ENCODE peak calls at places on chromosomes 3 and 15, in nine cellular contexts. One of them, this sample, is unnamed.

GRCh38 chr3:59839283-59839682 is 789.5 kb upstream of the CFAP20DC start:
- DNase-seq in GM12865: no peak
- DNase-seq in foreskin fibroblast: peak
- DNase-seq in stimulated activated CD8-positive, alpha-beta memory T cell treated with anti-CD3 and anti-CD28 coated beads, Interleukin-12 subunit alpha, Interleukin-12 subunit beta, amount 100 ng/mL, for 4 hours: no peak
- DNase-seq in WERI-Rb-1: no peak
- DNase-seq in cardiac fibroblast: peak
- DNase-seq in progenitor cell of endocrine pancreas: no peak
- DNase-seq in fibroblast of mammary gland: peak
- DNase-seq in T-cell: no peak
- DNase-seq in this sample: no peak

GRCh38 chr3:125381743-125382142 is 6.6 kb upstream of the ZNF148 start:
- DNase-seq in GM12865: peak
- DNase-seq in stimulated activated CD8-positive, alpha-beta memory T cell treated with anti-CD3 and anti-CD28 coated beads, Interleukin-12 subunit alpha, Interleukin-12 subunit beta, amount 100 ng/mL, for 4 hours: no peak
- DNase-seq in cardiac fibroblast: peak
- DNase-seq in T-cell: peak
- DNase-seq in WERI-Rb-1: no peak
- DNase-seq in fibroblast of mammary gland: peak
- DNase-seq in foreskin fibroblast: no peak
- DNase-seq in progenitor cell of endocrine pancreas: no peak
- DNase-seq in this sample: peak

GRCh38 chr3:158974905-158975304 is 173.1 kb downstream of the MFSD1 start:
- DNase-seq in T-cell: no peak
- DNase-seq in foreskin fibroblast: no peak
- DNase-seq in cardiac fibroblast: no peak
- DNase-seq in progenitor cell of endocrine pancreas: no peak
- DNase-seq in WERI-Rb-1: no peak
- DNase-seq in fibroblast of mammary gland: no peak
- DNase-seq in GM12865: no peak
- DNase-seq in stimulated activated CD8-positive, alpha-beta memory T cell treated with anti-CD3 and anti-CD28 coated beads, Interleukin-12 subunit alpha, Interleukin-12 subunit beta, amount 100 ng/mL, for 4 hours: no peak
- DNase-seq in this sample: no peak

GRCh38 chr3:112811150-112811884 is 35.3 kb downstream of the CD200R1L start:
- DNase-seq in foreskin fibroblast: peak
- DNase-seq in GM12865: no peak
- DNase-seq in fibroblast of mammary gland: peak
- DNase-seq in T-cell: no peak
- DNase-seq in progenitor cell of endocrine pancreas: no peak
- DNase-seq in stimulated activated CD8-positive, alpha-beta memory T cell treated with anti-CD3 and anti-CD28 coated beads, Interleukin-12 subunit alpha, Interleukin-12 subunit beta, amount 100 ng/mL, for 4 hours: no peak
- DNase-seq in WERI-Rb-1: no peak
- DNase-seq in cardiac fibroblast: peak
- DNase-seq in this sample: no peak

GRCh38 chr15:40344631-40345120 is 3.9 kb upstream of the CCDC9B start:
- DNase-seq in cardiac fibroblast: peak
- DNase-seq in stimulated activated CD8-positive, alpha-beta memory T cell treated with anti-CD3 and anti-CD28 coated beads, Interleukin-12 subunit alpha, Interleukin-12 subunit beta, amount 100 ng/mL, for 4 hours: peak
- DNase-seq in fibroblast of mammary gland: peak
- DNase-seq in foreskin fibroblast: peak
- DNase-seq in GM12865: peak
- DNase-seq in T-cell: peak
- DNase-seq in WERI-Rb-1: peak
- DNase-seq in progenitor cell of endocrine pancreas: no peak
- DNase-seq in this sample: peak

GRCh38 chr3:56189486-56189985 is 278.7 kb downstream of the ERC2 start:
- DNase-seq in GM12865: no peak
- DNase-seq in foreskin fibroblast: no peak
- DNase-seq in fibroblast of mammary gland: no peak
- DNase-seq in WERI-Rb-1: no peak
- DNase-seq in T-cell: no peak
- DNase-seq in stimulated activated CD8-positive, alpha-beta memory T cell treated with anti-CD3 and anti-CD28 coated beads, Interleukin-12 subunit alpha, Interleukin-12 subunit beta, amount 100 ng/mL, for 4 hours: no peak
- DNase-seq in progenitor cell of endocrine pancreas: no peak
- DNase-seq in cardiac fibroblast: no peak
- DNase-seq in this sample: no peak

GRCh38 chr15:44726568-44727461 is 9.5 kb upstream of the TRIM69 start:
- DNase-seq in fibroblast of mammary gland: peak
- DNase-seq in cardiac fibroblast: peak
- DNase-seq in T-cell: peak
- DNase-seq in stimulated activated CD8-positive, alpha-beta memory T cell treated with anti-CD3 and anti-CD28 coated beads, Interleukin-12 subunit alpha, Interleukin-12 subunit beta, amount 100 ng/mL, for 4 hours: no peak
- DNase-seq in foreskin fibroblast: peak
- DNase-seq in WERI-Rb-1: no peak
- DNase-seq in GM12865: peak
- DNase-seq in progenitor cell of endocrine pancreas: no peak
- DNase-seq in this sample: peak

GRCh38 chr15:85854345-85855097 is 59.8 kb upstream of the KLHL25 start:
- DNase-seq in cardiac fibroblast: peak
- DNase-seq in progenitor cell of endocrine pancreas: peak
- DNase-seq in WERI-Rb-1: peak
- DNase-seq in foreskin fibroblast: peak
- DNase-seq in T-cell: peak
- DNase-seq in fibroblast of mammary gland: peak
- DNase-seq in stimulated activated CD8-positive, alpha-beta memory T cell treated with anti-CD3 and anti-CD28 coated beads, Interleukin-12 subunit alpha, Interleukin-12 subunit beta, amount 100 ng/mL, for 4 hours: no peak
- DNase-seq in GM12865: peak
- DNase-seq in this sample: peak

GRCh38 chr3:73637042-73637441 is 12.3 kb upstream of the PDZRN3 start:
- DNase-seq in T-cell: no peak
- DNase-seq in fibroblast of mammary gland: peak
- DNase-seq in foreskin fibroblast: peak
- DNase-seq in stimulated activated CD8-positive, alpha-beta memory T cell treated with anti-CD3 and anti-CD28 coated beads, Interleukin-12 subunit alpha, Interleukin-12 subunit beta, amount 100 ng/mL, for 4 hours: no peak
- DNase-seq in cardiac fibroblast: peak
- DNase-seq in progenitor cell of endocrine pancreas: no peak
- DNase-seq in GM12865: no peak
- DNase-seq in WERI-Rb-1: no peak
- DNase-seq in this sample: no peak

GRCh38 chr3:150237490-150237889 is 170.6 kb upstream of the TSC22D2 start:
- DNase-seq in fibroblast of mammary gland: peak
- DNase-seq in GM12865: no peak
- DNase-seq in stimulated activated CD8-positive, alpha-beta memory T cell treated with anti-CD3 and anti-CD28 coated beads, Interleukin-12 subunit alpha, Interleukin-12 subunit beta, amount 100 ng/mL, for 4 hours: no peak
- DNase-seq in progenitor cell of endocrine pancreas: no peak
- DNase-seq in cardiac fibroblast: peak
- DNase-seq in T-cell: no peak
- DNase-seq in foreskin fibroblast: peak
- DNase-seq in WERI-Rb-1: no peak
- DNase-seq in this sample: no peak

GRCh38 chr3:48997714-48998637 is 7.9 kb downstream of the P4HTM start:
- DNase-seq in WERI-Rb-1: no peak
- DNase-seq in foreskin fibroblast: no peak
- DNase-seq in fibroblast of mammary gland: no peak
- DNase-seq in progenitor cell of endocrine pancreas: no peak
- DNase-seq in T-cell: no peak
- DNase-seq in stimulated activated CD8-positive, alpha-beta memory T cell treated with anti-CD3 and anti-CD28 coated beads, Interleukin-12 subunit alpha, Interleukin-12 subunit beta, amount 100 ng/mL, for 4 hours: no peak
- DNase-seq in GM12865: no peak
- DNase-seq in cardiac fibroblast: no peak
- DNase-seq in this sample: no peak

GRCh38 chr15:91704343-91704742 is 149.2 kb upstream of the SLCO3A1 start:
- DNase-seq in progenitor cell of endocrine pancreas: no peak
- DNase-seq in GM12865: no peak
- DNase-seq in cardiac fibroblast: no peak
- DNase-seq in T-cell: no peak
- DNase-seq in WERI-Rb-1: no peak
- DNase-seq in foreskin fibroblast: no peak
- DNase-seq in fibroblast of mammary gland: no peak
- DNase-seq in stimulated activated CD8-positive, alpha-beta memory T cell treated with anti-CD3 and anti-CD28 coated beads, Interleukin-12 subunit alpha, Interleukin-12 subunit beta, amount 100 ng/mL, for 4 hours: no peak
- DNase-seq in this sample: no peak

GRCh38 chr3:184354121-184354728 is 7.2 kb downstream of the CLCN2 start:
- DNase-seq in stimulated activated CD8-positive, alpha-beta memory T cell treated with anti-CD3 and anti-CD28 coated beads, Interleukin-12 subunit alpha, Interleukin-12 subunit beta, amount 100 ng/mL, for 4 hours: no peak
- DNase-seq in WERI-Rb-1: peak
- DNase-seq in T-cell: peak
- DNase-seq in GM12865: peak
- DNase-seq in foreskin fibroblast: no peak
- DNase-seq in cardiac fibroblast: no peak
- DNase-seq in progenitor cell of endocrine pancreas: peak
- DNase-seq in fibroblast of mammary gland: no peak
- DNase-seq in this sample: peak

GRCh38 chr3:126781889-126782491 is 78.0 kb downstream of the CHCHD6 start:
- DNase-seq in T-cell: no peak
- DNase-seq in WERI-Rb-1: no peak
- DNase-seq in GM12865: no peak
- DNase-seq in fibroblast of mammary gland: peak
- DNase-seq in foreskin fibroblast: peak
- DNase-seq in stimulated activated CD8-positive, alpha-beta memory T cell treated with anti-CD3 and anti-CD28 coated beads, Interleukin-12 subunit alpha, Interleukin-12 subunit beta, amount 100 ng/mL, for 4 hours: no peak
- DNase-seq in progenitor cell of endocrine pancreas: no peak
- DNase-seq in cardiac fibroblast: peak
- DNase-seq in this sample: no peak

GRCh38 chr3:62962656-62963055 is 87.4 kb upstream of the CADPS start:
- DNase-seq in stimulated activated CD8-positive, alpha-beta memory T cell treated with anti-CD3 and anti-CD28 coated beads, Interleukin-12 subunit alpha, Interleukin-12 subunit beta, amount 100 ng/mL, for 4 hours: no peak
- DNase-seq in T-cell: no peak
- DNase-seq in fibroblast of mammary gland: peak
- DNase-seq in WERI-Rb-1: no peak
- DNase-seq in progenitor cell of endocrine pancreas: no peak
- DNase-seq in cardiac fibroblast: no peak
- DNase-seq in foreskin fibroblast: no peak
- DNase-seq in GM12865: no peak
- DNase-seq in this sample: no peak

GRCh38 chr3:110199588-110199943 is 862.2 kb upstream of the DPPA4 start:
- DNase-seq in WERI-Rb-1: no peak
- DNase-seq in stimulated activated CD8-positive, alpha-beta memory T cell treated with anti-CD3 and anti-CD28 coated beads, Interleukin-12 subunit alpha, Interleukin-12 subunit beta, amount 100 ng/mL, for 4 hours: no peak
- DNase-seq in T-cell: no peak
- DNase-seq in progenitor cell of endocrine pancreas: no peak
- DNase-seq in GM12865: no peak
- DNase-seq in foreskin fibroblast: no peak
- DNase-seq in fibroblast of mammary gland: no peak
- DNase-seq in cardiac fibroblast: no peak
- DNase-seq in this sample: no peak

GRCh38 chr15:58443291-58443690 is 11.5 kb downstream of the LIPC start:
- DNase-seq in fibroblast of mammary gland: peak
- DNase-seq in stimulated activated CD8-positive, alpha-beta memory T cell treated with anti-CD3 and anti-CD28 coated beads, Interleukin-12 subunit alpha, Interleukin-12 subunit beta, amount 100 ng/mL, for 4 hours: no peak
- DNase-seq in T-cell: no peak
- DNase-seq in cardiac fibroblast: no peak
- DNase-seq in WERI-Rb-1: no peak
- DNase-seq in GM12865: no peak
- DNase-seq in foreskin fibroblast: no peak
- DNase-seq in progenitor cell of endocrine pancreas: no peak
- DNase-seq in this sample: no peak

GRCh38 chr15:78540955-78541743 is 905 bp downstream of the PSMA4 start:
- DNase-seq in stimulated activated CD8-positive, alpha-beta memory T cell treated with anti-CD3 and anti-CD28 coated beads, Interleukin-12 subunit alpha, Interleukin-12 subunit beta, amount 100 ng/mL, for 4 hours: no peak
- DNase-seq in fibroblast of mammary gland: no peak
- DNase-seq in progenitor cell of endocrine pancreas: no peak
- DNase-seq in foreskin fibroblast: no peak
- DNase-seq in WERI-Rb-1: no peak
- DNase-seq in cardiac fibroblast: peak
- DNase-seq in GM12865: no peak
- DNase-seq in T-cell: no peak
- DNase-seq in this sample: peak